ENCODE peak calls at places on chromosomes 1 and 21, in eight cellular contexts. D is putamen; W is GDM1; C is Right ventricle myocardium superior; O is activated naive CD4-positive, alpha-beta T cell treated with Interleukin-2 at 50 U/mL for 16 hours; S is activated T-cell treated with anti-CD3 and anti-CD28 coated beads for 24 hours; E is body of pancreas; N is ovary. V is an unnamed sample.

GRCh38 chr1:58590019-58590418 is 13.0 kb upstream of the TACSTD2 start:
- DNase-seq in C (no peak), E (no peak), W (no peak), O (no peak), S (no peak), N (no peak), D (no peak), V (no peak)

GRCh38 chr1:71964188-71964587 is 318.2 kb downstream of the NEGR1 start:
- DNase-seq in D (no peak), W (no peak), E (no peak), O (no peak), S (no peak), N (no peak), C (no peak), V (no peak)

GRCh38 chr1:192573499-192573898 is 2.1 kb upstream of the RGS1 start:
- DNase-seq in D (no peak), S (no peak), E (no peak), N (no peak), C (no peak), W (no peak), O (no peak), V (no peak)

GRCh38 chr1:240254778-240255291 is 163.2 kb downstream of the FMN2 start:
- DNase-seq in D (no peak), E (no peak), S (no peak), N (no peak), W (no peak), O (no peak), C (no peak), V (no peak)

GRCh38 chr1:109239580-109240068 is 9.7 kb upstream of the CELSR2 start:
- DNase-seq in O (peak), W (no peak), C (no peak), E (no peak), N (no peak), S (no peak), D (no peak), V (peak)

GRCh38 chr1:36232212-36233031 is 8.2 kb downstream of the THRAP3 start:
- DNase-seq in D (no peak), W (no peak), E (no peak), S (no peak), C (no peak), O (no peak), N (no peak), V (no peak)

GRCh38 chr1:219174672-219175564 is 1.2 kb downstream of the LYPLAL1 start:
- DNase-seq in S (no peak), E (peak), O (peak), W (no peak), D (peak), C (no peak), N (peak), V (no peak)

GRCh38 chr1:8822383-8823294 is 5.2 kb upstream of the RERE start:
- DNase-seq in W (no peak), S (no peak), D (no peak), O (no peak), C (no peak), N (no peak), E (no peak), V (no peak)

GRCh38 chr1:201223852-201224670 is 33.4 kb downstream of the IGFN1 start:
- DNase-seq in N (no peak), S (no peak), O (no peak), W (no peak), C (no peak), D (no peak), E (no peak), V (no peak)

GRCh38 chr21:14086553-14086952 is 124.2 kb downstream of the LIPI start:
- DNase-seq in O (no peak), N (no peak), E (no peak), D (no peak), S (no peak), C (no peak), W (no peak), V (no peak)

GRCh38 chr21:39156024-39156423 is 27.2 kb downstream of the PSMG1 start:
- DNase-seq in W (no peak), D (no peak), E (no peak), S (no peak), O (no peak), N (no peak), C (no peak), V (no peak)

V was measured in sigmoid colon.